ENCODE peak calls at places on chromosomes 3 and 15, in eight cellular contexts. One of them, this sample, is unnamed.

GRCh38 chr3:37174532-37175126 is at the start of gene LRRFIP2:
- DNase-seq in caudate nucleus: no peak
- DNase-seq in GM03348: peak
- DNase-seq in HS-27A: peak
- DNase-seq in activated effector memory CD4-positive, alpha-beta T cell treated with Interleukin-2 at 50 U/mL for 16 hours: no peak
- DNase-seq in NCI-H748 treated with DMSO at 0.1 percent for 48 hours: no peak
- DNase-seq in T-helper 9 cell: no peak
- DNase-seq in T-helper 1 cell: no peak
- DNase-seq in this sample: no peak

GRCh38 chr3:85589145-85589544 is 630.4 kb downstream of the CADM2 start:
- DNase-seq in caudate nucleus: no peak
- DNase-seq in GM03348: peak
- DNase-seq in HS-27A: no peak
- DNase-seq in activated effector memory CD4-positive, alpha-beta T cell treated with Interleukin-2 at 50 U/mL for 16 hours: no peak
- DNase-seq in NCI-H748 treated with DMSO at 0.1 percent for 48 hours: no peak
- DNase-seq in T-helper 9 cell: no peak
- DNase-seq in T-helper 1 cell: no peak
- DNase-seq in this sample: no peak

GRCh38 chr15:70125605-70126004 is 27.9 kb upstream of the TLE3 start:
- DNase-seq in caudate nucleus: no peak
- DNase-seq in GM03348: no peak
- DNase-seq in HS-27A: no peak
- DNase-seq in activated effector memory CD4-positive, alpha-beta T cell treated with Interleukin-2 at 50 U/mL for 16 hours: no peak
- DNase-seq in NCI-H748 treated with DMSO at 0.1 percent for 48 hours: no peak
- DNase-seq in T-helper 9 cell: no peak
- DNase-seq in T-helper 1 cell: no peak
- DNase-seq in this sample: no peak

GRCh38 chr3:51559961-51560360 is 21.4 kb downstream of the RAD54L2 start:
- DNase-seq in caudate nucleus: no peak
- DNase-seq in GM03348: no peak
- DNase-seq in HS-27A: no peak
- DNase-seq in activated effector memory CD4-positive, alpha-beta T cell treated with Interleukin-2 at 50 U/mL for 16 hours: no peak
- DNase-seq in NCI-H748 treated with DMSO at 0.1 percent for 48 hours: no peak
- DNase-seq in T-helper 9 cell: no peak
- DNase-seq in T-helper 1 cell: no peak
- DNase-seq in this sample: no peak

GRCh38 chr3:33768578-33768977 is 29.9 kb upstream of the PDCD6IP start:
- DNase-seq in caudate nucleus: no peak
- DNase-seq in GM03348: no peak
- DNase-seq in HS-27A: no peak
- DNase-seq in activated effector memory CD4-positive, alpha-beta T cell treated with Interleukin-2 at 50 U/mL for 16 hours: no peak
- DNase-seq in NCI-H748 treated with DMSO at 0.1 percent for 48 hours: no peak
- DNase-seq in T-helper 9 cell: no peak
- DNase-seq in T-helper 1 cell: no peak
- DNase-seq in this sample: no peak

GRCh38 chr3:179421500-179421899 is 29.8 kb downstream of the GNB4 start:
- DNase-seq in caudate nucleus: peak
- DNase-seq in GM03348: peak
- DNase-seq in HS-27A: no peak
- DNase-seq in activated effector memory CD4-positive, alpha-beta T cell treated with Interleukin-2 at 50 U/mL for 16 hours: no peak
- DNase-seq in NCI-H748 treated with DMSO at 0.1 percent for 48 hours: no peak
- DNase-seq in T-helper 9 cell: no peak
- DNase-seq in T-helper 1 cell: no peak
- DNase-seq in this sample: peak

GRCh38 chr15:23384371-23384770 is 29.8 kb downstream of the GOLGA8S start:
- DNase-seq in caudate nucleus: no peak
- DNase-seq in GM03348: no peak
- DNase-seq in HS-27A: no peak
- DNase-seq in activated effector memory CD4-positive, alpha-beta T cell treated with Interleukin-2 at 50 U/mL for 16 hours: no peak
- DNase-seq in NCI-H748 treated with DMSO at 0.1 percent for 48 hours: peak
- DNase-seq in T-helper 9 cell: no peak
- DNase-seq in T-helper 1 cell: no peak
- DNase-seq in this sample: no peak

GRCh38 chr3:42844815-42845214 is 30.9 kb downstream of the CYP8B1 start:
- DNase-seq in caudate nucleus: no peak
- DNase-seq in GM03348: no peak
- DNase-seq in HS-27A: no peak
- DNase-seq in activated effector memory CD4-positive, alpha-beta T cell treated with Interleukin-2 at 50 U/mL for 16 hours: no peak
- DNase-seq in NCI-H748 treated with DMSO at 0.1 percent for 48 hours: no peak
- DNase-seq in T-helper 9 cell: no peak
- DNase-seq in T-helper 1 cell: no peak
- DNase-seq in this sample: no peak

GRCh38 chr15:43218908-43219706 is 1.7 kb downstream of the EPB42 start:
- DNase-seq in caudate nucleus: no peak
- DNase-seq in GM03348: no peak
- DNase-seq in HS-27A: no peak
- DNase-seq in activated effector memory CD4-positive, alpha-beta T cell treated with Interleukin-2 at 50 U/mL for 16 hours: no peak
- DNase-seq in NCI-H748 treated with DMSO at 0.1 percent for 48 hours: no peak
- DNase-seq in T-helper 9 cell: no peak
- DNase-seq in T-helper 1 cell: no peak
- DNase-seq in this sample: no peak

GRCh38 chr3:38019658-38020341 is 9.6 kb downstream of the PLCD1 start:
- DNase-seq in caudate nucleus: no peak
- DNase-seq in GM03348: no peak
- DNase-seq in HS-27A: no peak
- DNase-seq in activated effector memory CD4-positive, alpha-beta T cell treated with Interleukin-2 at 50 U/mL for 16 hours: no peak
- DNase-seq in NCI-H748 treated with DMSO at 0.1 percent for 48 hours: no peak
- DNase-seq in T-helper 9 cell: no peak
- DNase-seq in T-helper 1 cell: no peak
- DNase-seq in this sample: no peak

This sample was measured in thyroid gland.